ENCODE peak calls at places on chromosome 12, in eight cellular contexts. One of them, this sample, is unnamed.

GRCh38 chr12:49019435-49020317 is 1.1 kb upstream of the PRKAG1 start:
- DNase-seq in NCI-H1092 treated with DMSO at 0.1 percent for 48 hours: no peak
- DNase-seq in endothelial cell: peak; percentile 52
- DNase-seq in uterus: peak; percentile 22
- DNase-seq in Karpas-422: peak; percentile 86
- DNase-seq in chondrocyte: no peak
- DNase-seq in fibroblast of mammary gland: peak; percentile 59
- DNase-seq in NCI-H1048: no peak
- DNase-seq in this sample: no peak

GRCh38 chr12:123071401-123072304 is 79.2 kb downstream of the PITPNM2 start:
- DNase-seq in NCI-H1048: no peak
- DNase-seq in NCI-H1092 treated with DMSO at 0.1 percent for 48 hours: no peak
- DNase-seq in uterus: no peak
- DNase-seq in endothelial cell: no peak
- DNase-seq in Karpas-422: no peak
- DNase-seq in chondrocyte: no peak
- DNase-seq in fibroblast of mammary gland: peak; percentile 28
- DNase-seq in this sample: no peak

GRCh38 chr12:69837191-69838085 is 12.4 kb downstream of the MYRFL start:
- DNase-seq in uterus: no peak
- DNase-seq in endothelial cell: no peak
- DNase-seq in Karpas-422: no peak
- DNase-seq in fibroblast of mammary gland: no peak
- DNase-seq in chondrocyte: no peak
- DNase-seq in NCI-H1092 treated with DMSO at 0.1 percent for 48 hours: no peak
- DNase-seq in NCI-H1048: no peak
- DNase-seq in this sample: no peak

GRCh38 chr12:109147954-109148353 is 31.6 kb downstream of the ACACB start:
- DNase-seq in fibroblast of mammary gland: peak; percentile 81
- DNase-seq in NCI-H1092 treated with DMSO at 0.1 percent for 48 hours: no peak
- DNase-seq in NCI-H1048: no peak
- DNase-seq in endothelial cell: no peak
- DNase-seq in chondrocyte: no peak
- DNase-seq in Karpas-422: no peak
- DNase-seq in uterus: peak; percentile 80
- DNase-seq in this sample: no peak

GRCh38 chr12:8823565-8824300 is 1.3 kb downstream of the A2ML1 start:
- DNase-seq in endothelial cell: peak; percentile 67
- DNase-seq in fibroblast of mammary gland: peak; percentile 16
- DNase-seq in NCI-H1092 treated with DMSO at 0.1 percent for 48 hours: no peak
- DNase-seq in chondrocyte: no peak
- DNase-seq in uterus: peak; percentile 33
- DNase-seq in Karpas-422: peak; percentile 55
- DNase-seq in NCI-H1048: no peak
- DNase-seq in this sample: peak; percentile 16

GRCh38 chr12:120342156-120342555 is 14.6 kb upstream of the PLA2G1B start:
- DNase-seq in fibroblast of mammary gland: no peak
- DNase-seq in NCI-H1092 treated with DMSO at 0.1 percent for 48 hours: no peak
- DNase-seq in chondrocyte: no peak
- DNase-seq in NCI-H1048: no peak
- DNase-seq in Karpas-422: no peak
- DNase-seq in endothelial cell: no peak
- DNase-seq in uterus: no peak
- DNase-seq in this sample: no peak

GRCh38 chr12:117854339-117855012 is 114.3 kb downstream of the KSR2 start:
- DNase-seq in fibroblast of mammary gland: peak; percentile 60
- DNase-seq in endothelial cell: peak; percentile 78
- DNase-seq in Karpas-422: peak; percentile 88
- DNase-seq in uterus: no peak
- DNase-seq in chondrocyte: no peak
- DNase-seq in NCI-H1092 treated with DMSO at 0.1 percent for 48 hours: peak; percentile 25
- DNase-seq in NCI-H1048: no peak
- DNase-seq in this sample: peak; percentile 13

GRCh38 chr12:127393896-127394295 is 873.1 kb upstream of the TMEM132C start:
- DNase-seq in Karpas-422: no peak
- DNase-seq in chondrocyte: no peak
- DNase-seq in NCI-H1048: no peak
- DNase-seq in NCI-H1092 treated with DMSO at 0.1 percent for 48 hours: no peak
- DNase-seq in endothelial cell: no peak
- DNase-seq in fibroblast of mammary gland: peak; percentile 89
- DNase-seq in uterus: no peak
- DNase-seq in this sample: peak; percentile 86

GRCh38 chr12:53005986-53006809 is at the start of gene EIF4B:
- DNase-seq in NCI-H1048: peak; percentile 99
- DNase-seq in uterus: peak; percentile 100
- DNase-seq in NCI-H1092 treated with DMSO at 0.1 percent for 48 hours: peak; percentile 98
- DNase-seq in chondrocyte: peak; percentile 100
- DNase-seq in fibroblast of mammary gland: peak; percentile 99
- DNase-seq in endothelial cell: peak; percentile 98
- DNase-seq in Karpas-422: peak; percentile 100
- DNase-seq in this sample: peak; percentile 99

GRCh38 chr12:105522166-105522825 is 191.8 kb downstream of the C12orf75 start:
- DNase-seq in endothelial cell: no peak
- DNase-seq in uterus: no peak
- DNase-seq in fibroblast of mammary gland: peak; percentile 12
- DNase-seq in NCI-H1092 treated with DMSO at 0.1 percent for 48 hours: no peak
- DNase-seq in NCI-H1048: no peak
- DNase-seq in Karpas-422: no peak
- DNase-seq in chondrocyte: no peak
- DNase-seq in this sample: peak; percentile 90

GRCh38 chr12:23941780-23942179 is 7.7 kb downstream of the SOX5 start:
- DNase-seq in endothelial cell: no peak
- DNase-seq in fibroblast of mammary gland: no peak
- DNase-seq in NCI-H1092 treated with DMSO at 0.1 percent for 48 hours: no peak
- DNase-seq in uterus: no peak
- DNase-seq in chondrocyte: no peak
- DNase-seq in Karpas-422: no peak
- DNase-seq in NCI-H1048: no peak
- DNase-seq in this sample: no peak

GRCh38 chr12:3216726-3217682 is 139.8 kb downstream of the TSPAN9 start:
- DNase-seq in uterus: peak; percentile 47
- DNase-seq in NCI-H1048: no peak
- DNase-seq in chondrocyte: no peak
- DNase-seq in fibroblast of mammary gland: peak; percentile 84
- DNase-seq in NCI-H1092 treated with DMSO at 0.1 percent for 48 hours: no peak
- DNase-seq in Karpas-422: no peak
- DNase-seq in endothelial cell: no peak
- DNase-seq in this sample: peak; percentile 71

GRCh38 chr12:123388948-123389559 is 5.1 kb downstream of the KMT5A start:
- DNase-seq in fibroblast of mammary gland: no peak
- DNase-seq in Karpas-422: no peak
- DNase-seq in uterus: no peak
- DNase-seq in chondrocyte: no peak
- DNase-seq in NCI-H1048: no peak
- DNase-seq in endothelial cell: no peak
- DNase-seq in NCI-H1092 treated with DMSO at 0.1 percent for 48 hours: no peak
- DNase-seq in this sample: no peak

GRCh38 chr12:3252416-3252815 is 175.2 kb downstream of the TSPAN9 start:
- DNase-seq in NCI-H1092 treated with DMSO at 0.1 percent for 48 hours: peak; percentile 85
- DNase-seq in Karpas-422: no peak
- DNase-seq in NCI-H1048: no peak
- DNase-seq in fibroblast of mammary gland: peak; percentile 68
- DNase-seq in endothelial cell: no peak
- DNase-seq in uterus: peak; percentile 92
- DNase-seq in chondrocyte: no peak
- DNase-seq in this sample: peak; percentile 10

GRCh38 chr12:879641-880040 is 69.9 kb downstream of the RAD52 start:
- DNase-seq in fibroblast of mammary gland: peak; percentile 91
- DNase-seq in NCI-H1092 treated with DMSO at 0.1 percent for 48 hours: no peak
- DNase-seq in NCI-H1048: no peak
- DNase-seq in uterus: no peak
- DNase-seq in Karpas-422: no peak
- DNase-seq in endothelial cell: no peak
- DNase-seq in chondrocyte: no peak
- DNase-seq in this sample: peak; percentile 66

This sample was measured in astrocyte.